ENCODE peak calls at places on chromosomes 12 and 14, in eight cellular contexts. K, Q, F, B, M, Z, G and U are unnamed samples.

GRCh38 chr14:47715330-47715729 is 39.9 kb upstream of the MDGA2 start:
- DNase-seq in K (peak), F (no peak), Z (no peak), G (no peak), B (peak), Q (no peak), M (no peak), U (no peak)

GRCh38 chr14:92259613-92260357 is 63.2 kb upstream of the SLC24A4 start:
- DNase-seq in Q (no peak), F (peak), B (no peak), K (no peak), M (no peak), G (no peak), Z (no peak), U (peak)

GRCh38 chr12:46661161-46661845 is 164.5 kb downstream of the SLC38A4 start:
- DNase-seq in Q (no peak), K (peak), F (peak), G (peak), M (no peak), B (peak), Z (no peak), U (peak)

GRCh38 chr14:86305058-86305457 is 775.1 kb downstream of the FLRT2 start:
- DNase-seq in M (no peak), Q (no peak), F (no peak), B (no peak), Z (no peak), G (no peak), K (no peak), U (no peak)

GRCh38 chr14:39469094-39469710 is 37.0 kb upstream of the FBXO33 start:
- DNase-seq in Q (no peak), F (peak), K (peak), M (peak), G (no peak), B (no peak), Z (no peak), U (no peak)

GRCh38 chr12:109377139-109377685 is 29.5 kb downstream of the MYO1H start:
- DNase-seq in G (no peak), Z (no peak), Q (no peak), B (no peak), F (no peak), K (no peak), M (no peak), U (no peak)

GRCh38 chr14:49586673-49587460 is 687 bp upstream of the RPS29 start:
- DNase-seq in K (peak), G (peak), Q (peak), F (peak), Z (no peak), B (peak), M (peak), U (peak)

GRCh38 chr14:24032727-24033418 is 18.9 kb upstream of the CARMIL3 start:
- DNase-seq in K (peak), Q (no peak), F (no peak), Z (no peak), M (no peak), G (no peak), B (peak), U (no peak)